ENCODE peak calls at places on chromosome 4, in five cellular contexts. E is H9, H is IMR-90, C is neuronal stem cell, U is H1. Z is an unnamed sample.

GRCh38 chr4:121358473-121358872 is 22.3 kb downstream of the QRFPR start:
- DNase-seq in E (no peak), H (peak), C (no peak), U (no peak), Z (peak)

GRCh38 chr4:100591156-100591876 is 73.5 kb upstream of the EMCN start:
- DNase-seq in E (no peak), H (no peak), C (no peak), U (no peak), Z (no peak)

GRCh38 chr4:12697970-12698369 is 786.2 kb downstream of the RAB28 start:
- DNase-seq in E (no peak), H (no peak), C (no peak), U (no peak), Z (no peak)

GRCh38 chr4:7723625-7724024 is 216.0 kb downstream of the AFAP1 start:
- DNase-seq in E (no peak), H (no peak), C (no peak), U (no peak), Z (no peak)

GRCh38 chr4:157128395-157128794 is 52.4 kb downstream of the GLRB start:
- DNase-seq in E (no peak), H (peak), C (no peak), U (no peak), Z (peak)

GRCh38 chr4:1236103-1236641 is 12.8 kb downstream of the CTBP1 start:
- DNase-seq in E (no peak), H (no peak), C (no peak), U (no peak), Z (no peak)

GRCh38 chr4:99968330-99968729 is 18.3 kb upstream of the H2AZ1 start:
- DNase-seq in E (no peak), H (peak), C (no peak), U (no peak), Z (peak)

GRCh38 chr4:1310031-1310795 is 20.5 kb downstream of the MAEA start:
- DNase-seq in E (no peak), H (peak), C (no peak), U (no peak), Z (no peak)

GRCh38 chr4:72295966-72296557 is 264.3 kb downstream of the NPFFR2 start:
- DNase-seq in E (no peak), H (peak), C (peak), U (no peak), Z (peak)

GRCh38 chr4:1396806-1397455 is 9.3 kb downstream of the NKX1-1 start:
- DNase-seq in E (no peak), H (no peak), C (no peak), U (no peak), Z (no peak)

GRCh38 chr4:6612961-6613675 is 27.4 kb upstream of the MRFAP1 start:
- DNase-seq in E (no peak), H (no peak), C (no peak), U (no peak), Z (no peak)

GRCh38 chr4:180363817-180364216 is 1879.4 kb upstream of the TENM3 start:
- DNase-seq in E (no peak), H (no peak), C (no peak), U (no peak), Z (no peak)

GRCh38 chr4:122739174-122739573 is 6.7 kb downstream of the BBS12 start:
- DNase-seq in E (no peak), H (peak), C (no peak), U (no peak), Z (peak)

GRCh38 chr4:77028241-77028640 is 47.5 kb downstream of the CCNI start:
- DNase-seq in E (no peak), H (no peak), C (no peak), U (no peak), Z (no peak)

GRCh38 chr4:82515705-82516104 is 46.1 kb downstream of the TMEM150C start:
- DNase-seq in E (no peak), H (peak), C (no peak), U (no peak), Z (peak)

GRCh38 chr4:76002176-76002575 is 5.1 kb downstream of the CXCL9 start:
- DNase-seq in E (no peak), H (peak), C (no peak), U (no peak), Z (no peak)

GRCh38 chr4:2834001-2834921 is 9.4 kb upstream of the ADD1 start:
- DNase-seq in E (no peak), H (no peak), C (no peak), U (no peak), Z (no peak)

GRCh38 chr4:71259305-71259704 is 79.5 kb upstream of the SLC4A4 start:
- DNase-seq in E (no peak), H (no peak), C (no peak), U (no peak), Z (no peak)

GRCh38 chr4:7638984-7639789 is 204.5 kb upstream of the PSAPL1 start:
- DNase-seq in E (no peak), H (no peak), C (no peak), U (no peak), Z (peak)

GRCh38 chr4:1247811-1248261 is 1.1 kb downstream of the CTBP1 start:
- DNase-seq in E (peak), H (no peak), C (peak), U (no peak), Z (peak)

GRCh38 chr4:13984996-13985780 is 357.7 kb upstream of the BOD1L1 start:
- DNase-seq in E (no peak), H (peak), C (no peak), U (no peak), Z (no peak)

GRCh38 chr4:21885241-21885640 is 63.3 kb downstream of the KCNIP4 start:
- DNase-seq in E (no peak), H (peak), C (no peak), U (no peak), Z (peak)

GRCh38 chr4:121360496-121360895 is 20.3 kb downstream of the QRFPR start:
- DNase-seq in E (no peak), H (peak), C (no peak), U (no peak), Z (no peak)

GRCh38 chr4:137253949-137254348 is 278.3 kb downstream of the PCDH18 start:
- DNase-seq in E (no peak), H (peak), C (no peak), U (no peak), Z (peak)

GRCh38 chr4:118586357-118586790 is 98.8 kb upstream of the METTL14 start:
- DNase-seq in E (no peak), H (no peak), C (no peak), U (no peak), Z (no peak)

GRCh38 chr4:73721419-73721818 is 18.9 kb upstream of the CXCL8 start:
- DNase-seq in E (no peak), H (peak), C (no peak), U (no peak), Z (peak)

GRCh38 chr4:103499094-103499493 is 220.7 kb downstream of the TACR3 start:
- DNase-seq in E (no peak), H (no peak), C (no peak), U (no peak), Z (peak)

GRCh38 chr4:6296026-6296425 is 26.4 kb downstream of the WFS1 start:
- DNase-seq in E (no peak), H (no peak), C (no peak), U (no peak), Z (no peak)

GRCh38 chr4:85475631-85476233 is 782 bp downstream of the ARHGAP24 start:
- DNase-seq in E (no peak), H (no peak), C (peak), U (no peak), Z (peak)

GRCh38 chr4:143307536-143307935 is 29.1 kb upstream of the GAB1 start:
- DNase-seq in E (no peak), H (no peak), C (no peak), U (no peak), Z (no peak)

GRCh38 chr4:129323630-129324029 is 227.7 kb downstream of the C4orf33 start:
- DNase-seq in E (no peak), H (no peak), C (no peak), U (no peak), Z (no peak)

GRCh38 chr4:76087007-76087769 is 12.7 kb downstream of the ART3 start:
- DNase-seq in E (peak), H (peak), C (peak), U (peak), Z (peak)

GRCh38 chr4:143458966-143459365 is 54.5 kb upstream of the SMARCA5 start:
- DNase-seq in E (no peak), H (peak), C (no peak), U (no peak), Z (no peak)

GRCh38 chr4:47011189-47011518 is 17.8 kb upstream of the GABRA4 start:
- DNase-seq in E (no peak), H (no peak), C (no peak), U (no peak), Z (no peak)
- H2AFZ ChIP-seq in E (no peak), H (peak), C (no peak), U (peak), Z (peak)

GRCh38 chr4:153260152-153260551 is 55.9 kb downstream of the TRIM2 start:
- DNase-seq in E (peak), H (no peak), C (no peak), U (no peak), Z (peak)

GRCh38 chr4:153259679-153260078 is 55.4 kb downstream of the TRIM2 start:
- DNase-seq in E (no peak), H (no peak), C (no peak), U (no peak), Z (no peak)

GRCh38 chr4:153261922-153262321 is 57.7 kb downstream of the TRIM2 start:
- DNase-seq in E (no peak), H (no peak), C (no peak), U (no peak), Z (no peak)

GRCh38 chr4:153261431-153261830 is 57.2 kb downstream of the TRIM2 start:
- DNase-seq in E (no peak), H (no peak), C (no peak), U (no peak), Z (no peak)

GRCh38 chr4:153260553-153261306 is 56.5 kb downstream of the TRIM2 start:
- DNase-seq in E (no peak), H (peak), C (no peak), U (no peak), Z (no peak)
- H2BK15ac ChIP-seq in E (no peak), H (no peak), C (no peak), U (no peak), Z (no peak)

DNA sequence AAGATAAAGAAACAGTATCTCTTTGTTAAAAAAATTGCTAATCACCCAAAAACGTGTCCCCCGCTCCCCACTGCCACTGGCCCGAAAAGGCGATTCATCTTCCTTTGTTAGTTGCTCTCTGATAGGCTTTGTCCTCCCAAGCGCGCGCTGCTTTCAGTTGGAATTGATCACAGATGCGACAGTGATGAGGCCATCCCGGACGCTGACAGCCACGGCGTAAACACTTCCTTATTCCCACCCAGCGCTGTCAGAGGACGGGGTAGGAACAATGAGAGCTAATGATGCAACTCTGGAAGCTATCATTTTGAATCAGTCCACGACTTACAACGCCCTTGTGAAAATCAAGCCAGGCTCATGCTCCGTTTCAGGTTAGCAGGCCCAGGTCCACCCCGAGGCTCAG is 21.4 kb downstream of the SOD3 start:
- DNase-seq in E (no peak), H (no peak), C (no peak), U (no peak), Z (no peak)
- H2AFZ ChIP-seq in E (no peak), H (no peak), C (peak), U (no peak), Z (no peak)

GRCh38 chr4:141352328-141352727 is 131.6 kb downstream of the ZNF330 start:
- DNase-seq in E (no peak), H (no peak), C (no peak), U (no peak), Z (no peak)
- H2BK15ac ChIP-seq in E (no peak), H (peak), C (no peak), U (no peak), Z (no peak)